ENCODE peak calls at places on chromosomes 2 and 18, in five cellular contexts. Z is stomach, S is H1, T is suprapubic skin, E is sigmoid colon. D is an unnamed sample.

GRCh38 chr2:18518116-18519111 is 42.0 kb downstream of the RDH14 start:
- DNase-seq in Z (no peak), S (no peak), T (no peak), E (no peak), D (no peak)

GRCh38 chr2:209648714-209649113 is 122.9 kb upstream of the UNC80 start:
- DNase-seq in Z (no peak), S (no peak), T (no peak), E (no peak), D (no peak)

GRCh38 chr2:240467659-240468299 is 32.3 kb downstream of the GPC1 start:
- DNase-seq in Z (peak; percentile 20), S (peak; percentile 52), T (peak; percentile 61), E (peak; percentile 58), D (peak; percentile 77)

GRCh38 chr2:39176997-39177396 is 56.1 kb upstream of the SOS1 start:
- DNase-seq in Z (no peak), S (no peak), T (no peak), E (no peak), D (no peak)

GRCh38 chr2:202221873-202222272 is 16.5 kb downstream of the SUMO1 start:
- DNase-seq in Z (no peak), S (no peak), T (no peak), E (no peak), D (no peak)

GRCh38 chr18:79774111-79774510 is 23.6 kb upstream of the KCNG2 start:
- DNase-seq in Z (no peak), S (peak; percentile 35), T (peak; percentile 53), E (peak; percentile 14), D (no peak)

GRCh38 chr2:2527162-2527561 is 196.1 kb upstream of the MYT1L start:
- DNase-seq in Z (no peak), S (no peak), T (no peak), E (peak; percentile 19), D (no peak)

GRCh38 chr18:47964086-47964485 is 33.6 kb upstream of the SMAD2 start:
- DNase-seq in Z (no peak), S (no peak), T (no peak), E (no peak), D (no peak)

GRCh38 chr2:86490245-86490644 is 49.1 kb downstream of the KDM3A start:
- DNase-seq in Z (no peak), S (no peak), T (no peak), E (no peak), D (no peak)

GRCh38 chr18:7512990-7513389 is 54.1 kb upstream of the PTPRM start:
- DNase-seq in Z (no peak), S (no peak), T (no peak), E (no peak), D (no peak)

GRCh38 chr2:225472161-225472560 is 72.7 kb downstream of the NYAP2 start:
- DNase-seq in Z (no peak), S (no peak), T (no peak), E (no peak), D (no peak)

GRCh38 chr2:106582431-106583143 is 95.4 kb downstream of the CD8B2 start:
- DNase-seq in Z (peak; percentile 76), S (peak; percentile 83), T (peak; percentile 88), E (peak; percentile 91), D (peak; percentile 92)

GRCh38 chr2:107824848-107825563 is 1.7 kb upstream of the RGPD4 start:
- DNase-seq in Z (no peak), S (no peak), T (no peak), E (no peak), D (no peak)

GRCh38 chr2:215529271-215529670 is 93.4 kb upstream of the FN1 start:
- DNase-seq in Z (no peak), S (no peak), T (no peak), E (no peak), D (no peak)

GRCh38 chr2:61520261-61520660 is 17.9 kb downstream of the XPO1 start:
- DNase-seq in Z (no peak), S (no peak), T (no peak), E (no peak), D (no peak)

GRCh38 chr18:48884306-48885235 is 66.2 kb downstream of the SMAD7 start:
- DNase-seq in Z (no peak), S (no peak), T (no peak), E (peak; percentile 56), D (no peak)

GRCh38 chr2:149441255-149441654 is 110.9 kb downstream of the LYPD6 start:
- DNase-seq in Z (no peak), S (no peak), T (no peak), E (no peak), D (no peak)

GRCh38 chr18:58258707-58259342 is 214.8 kb downstream of the NEDD4L start:
- DNase-seq in Z (peak; percentile 53), S (no peak), T (no peak), E (no peak), D (no peak)

GRCh38 chr18:2893676-2894075 is 46.9 kb downstream of the EMILIN2 start:
- DNase-seq in Z (no peak), S (no peak), T (no peak), E (no peak), D (no peak)

GRCh38 chr2:148253716-148254115 is 232.8 kb downstream of the MBD5 start:
- DNase-seq in Z (no peak), S (no peak), T (no peak), E (no peak), D (no peak)

GRCh38 chr2:199455533-199456382 is 2.0 kb downstream of the SATB2 start:
- DNase-seq in Z (peak; percentile 49), S (peak; percentile 78), T (peak; percentile 80), E (peak; percentile 61), D (peak; percentile 78)

GRCh38 chr2:46146866-46147502 is 150.2 kb upstream of the EPAS1 start:
- DNase-seq in Z (no peak), S (no peak), T (peak; percentile 11), E (peak; percentile 2), D (no peak)

GRCh38 chr18:64720781-64721464 is 572.0 kb upstream of the LINC00305 start:
- DNase-seq in Z (peak; percentile 27), S (no peak), T (peak; percentile 78), E (no peak), D (no peak)

GRCh38 chr2:220275454-220275853 is 648.0 kb downstream of the SLC4A3 start:
- DNase-seq in Z (no peak), S (no peak), T (no peak), E (no peak), D (no peak)

GRCh38 chr2:109168080-109168479 is 39.1 kb downstream of the SH3RF3 start:
- DNase-seq in Z (no peak), S (no peak), T (no peak), E (no peak), D (no peak)

GRCh38 chr18:76981388-76981968 is 151.1 kb downstream of the MBP start:
- DNase-seq in Z (peak; percentile 61), S (peak; percentile 50), T (no peak), E (no peak), D (no peak)

GRCh38 chr18:32297851-32298250 is 108.0 kb downstream of the MEP1B start:
- DNase-seq in Z (no peak), S (no peak), T (no peak), E (no peak), D (no peak)

GRCh38 chr2:74584088-74584645 is 29.6 kb downstream of the DOK1 start:
- DNase-seq in Z (no peak), S (no peak), T (no peak), E (no peak), D (no peak)

GRCh38 chr2:72148391-72148974 is 821 bp upstream of the CYP26B1 start:
- DNase-seq in Z (peak; percentile 25), S (peak; percentile 60), T (no peak), E (peak; percentile 65), D (peak; percentile 89)

GRCh38 chr2:167862787-167863186 is 384.6 kb downstream of the STK39 start:
- DNase-seq in Z (no peak), S (no peak), T (no peak), E (no peak), D (no peak)

GRCh38 chr18:26386002-26386401 is 159.8 kb downstream of the TAF4B start:
- DNase-seq in Z (no peak), S (no peak), T (no peak), E (no peak), D (no peak)

GRCh38 chr2:105114551-105114950 is 76.7 kb downstream of the MRPS9 start:
- DNase-seq in Z (no peak), S (no peak), T (no peak), E (no peak), D (no peak)

GRCh38 chr2:137960223-137960622 is 4.0 kb upstream of the HNMT start:
- DNase-seq in Z (no peak), S (no peak), T (no peak), E (no peak), D (no peak)

GRCh38 chr2:11578081-11578948 is 44.5 kb downstream of the GREB1 start:
- DNase-seq in Z (no peak), S (no peak), T (no peak), E (peak; percentile 21), D (no peak)

GRCh38 chr2:11576398-11576797 is 42.6 kb downstream of the GREB1 start:
- DNase-seq in Z (no peak), S (no peak), T (no peak), E (no peak), D (no peak)

GRCh38 chr2:11578986-11579774 is 45.3 kb downstream of the GREB1 start:
- DNase-seq in Z (no peak), S (no peak), T (no peak), E (peak; percentile 33), D (no peak)

GRCh38 chr2:11579867-11580659 is 46.2 kb downstream of the GREB1 start:
- DNase-seq in Z (no peak), S (no peak), T (no peak), E (peak; percentile 28), D (no peak)

DNA sequence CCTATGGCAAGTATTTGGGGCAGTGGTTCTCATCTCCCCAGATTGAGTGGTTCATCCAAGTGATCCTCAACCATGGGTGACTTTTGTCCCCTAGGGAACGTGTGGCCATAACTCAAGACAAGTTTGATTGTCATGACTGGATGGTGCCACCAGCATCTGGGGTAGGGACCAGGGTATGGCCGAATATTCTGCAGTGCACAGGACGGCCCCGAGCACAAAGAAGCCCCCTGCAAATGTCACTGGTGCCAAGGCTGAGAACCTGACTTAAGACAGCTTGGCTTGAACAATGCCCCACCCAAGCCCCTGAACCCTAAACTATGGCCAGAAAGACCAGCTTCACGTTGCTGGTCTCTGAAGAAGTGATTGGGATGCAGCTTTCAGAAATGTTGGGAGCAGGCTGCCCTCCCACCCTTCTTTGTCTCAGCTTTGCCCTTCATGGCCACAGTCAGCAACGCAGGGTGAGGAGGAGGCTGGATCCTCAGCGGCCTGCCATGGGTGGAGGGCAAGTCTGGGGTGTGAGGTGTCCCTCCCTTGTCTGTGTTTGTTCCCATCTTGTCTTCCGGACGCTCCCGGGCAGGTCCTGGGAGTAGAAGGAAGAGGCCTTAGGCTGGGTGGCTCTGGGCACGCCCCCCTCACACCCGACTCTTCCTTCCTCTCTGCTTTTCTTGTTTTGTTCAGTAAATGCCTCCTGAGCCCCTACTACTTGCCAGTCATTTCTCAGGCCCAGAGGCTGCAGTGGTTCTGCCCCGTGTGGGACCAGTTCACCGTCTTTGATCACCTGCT is 43.4 kb downstream of the GREB1 start:
- DNase-seq in Z (no peak), S (no peak), T (no peak), E (peak; percentile 54), D (no peak)
- TF ChIP-seq POLR2AphosphoS5 in Z (no peak), S (no peak), T (no peak), E (no peak), D (no peak)

GRCh38 chr2:102037681-102038080 is 45.9 kb downstream of the IL1R2 start:
- DNase-seq in Z (no peak), S (no peak), T (no peak), E (no peak), D (no peak)
- TF ChIP-seq EP300 in Z (no peak), S (no peak), T (no peak), E (no peak), D (no peak)

GRCh38 chr2:145410096-145410495 is 890.2 kb upstream of the ZEB2 start:
- DNase-seq in Z (no peak), S (no peak), T (no peak), E (no peak), D (no peak)
- TF ChIP-seq POLR2AphosphoS5 in Z (no peak), S (no peak), T (no peak), E (no peak), D (no peak)

GRCh38 chr2:8234253-8234652 is 447.6 kb upstream of the ID2 start:
- DNase-seq in Z (no peak), S (no peak), T (no peak), E (no peak), D (no peak)
- TF ChIP-seq EP300 in Z (no peak), S (no peak), T (no peak), E (no peak), D (no peak)